ENCODE peak calls at places on chromosomes 5 and 9, in four cellular contexts. V is lower leg skin, P is aorta, L is left colon. O is an unnamed sample.

GRCh38 chr5:82406200-82406773 is 128.1 kb upstream of the RPS23 start:
- DNase-seq in V (no peak), P (no peak), L (no peak), O (no peak)

GRCh38 chr5:1882337-1883119 is at the start of gene IRX4:
- DNase-seq in V (no peak), P (peak), L (no peak), O (no peak)

GRCh38 chr5:56328753-56329560 is 95.8 kb upstream of the ANKRD55 start:
- DNase-seq in V (no peak), P (no peak), L (no peak), O (no peak)

GRCh38 chr5:135894271-135894670 is 1.4 kb downstream of the IL9 start:
- DNase-seq in V (no peak), P (no peak), L (no peak), O (no peak)

GRCh38 chr5:158174918-158175663 is 316.1 kb upstream of the CLINT1 start:
- DNase-seq in V (peak), P (peak), L (peak), O (no peak)

GRCh38 chr9:90037136-90037797 is 432.5 kb downstream of the GADD45G start:
- DNase-seq in V (no peak), P (no peak), L (no peak), O (no peak)

GRCh38 chr9:94534901-94535300 is 20.0 kb upstream of the PCAT7 start:
- DNase-seq in V (no peak), P (no peak), L (no peak), O (no peak)

GRCh38 chr9:116860509-116861120 is 173.5 kb downstream of the TRIM32 start:
- DNase-seq in V (peak), P (peak), L (peak), O (no peak)

GRCh38 chr9:125524522-125524921 is 182.5 kb downstream of the MAPKAP1 start:
- DNase-seq in V (no peak), P (no peak), L (no peak), O (no peak)

GRCh38 chr9:97742545-97742944 is 45.4 kb upstream of the XPA start:
- DNase-seq in V (no peak), P (no peak), L (no peak), O (no peak)

GRCh38 chr5:149872351-149873040 is 72.1 kb downstream of the PDE6A start:
- DNase-seq in V (no peak), P (no peak), L (no peak), O (no peak)

GRCh38 chr5:96220610-96221390 is 212.2 kb downstream of the PCSK1 start:
- DNase-seq in V (no peak), P (no peak), L (no peak), O (no peak)

GRCh38 chr9:16197578-16198370 is 644.9 kb downstream of the CCDC171 start:
- DNase-seq in V (no peak), P (no peak), L (no peak), O (peak)

GRCh38 chr9:32866292-32866691 is 83.0 kb downstream of the TMEM215 start:
- DNase-seq in V (no peak), P (no peak), L (no peak), O (no peak)

GRCh38 chr5:148904440-148904839 is 78.0 kb downstream of the ADRB2 start:
- DNase-seq in V (no peak), P (peak), L (peak), O (no peak)

GRCh38 chr9:124209279-124209678 is 48.5 kb upstream of the NEK6 start:
- DNase-seq in V (no peak), P (no peak), L (no peak), O (no peak)

GRCh38 chr5:8908055-8908683 is 637.7 kb downstream of the SEMA5A start:
- DNase-seq in V (no peak), P (no peak), L (no peak), O (no peak)

GRCh38 chr5:483011-483410 is 40.0 kb downstream of the EXOC3 start:
- DNase-seq in V (no peak), P (no peak), L (no peak), O (no peak)

GRCh38 chr9:130895038-130895437 is 1.6 kb downstream of the QRFP start:
- DNase-seq in V (no peak), P (no peak), L (no peak), O (no peak)

GRCh38 chr9:94937214-94937903 is 210.9 kb downstream of the AOPEP start:
- DNase-seq in V (no peak), P (no peak), L (no peak), O (no peak)

GRCh38 chr9:38432922-38433510 is 8.8 kb upstream of the IGFBPL1 start:
- DNase-seq in V (no peak), P (no peak), L (no peak), O (no peak)

GRCh38 chr9:8600914-8601680 is 801.5 kb upstream of the DMAC1 start:
- DNase-seq in V (no peak), P (no peak), L (no peak), O (no peak)

GRCh38 chr5:88502179-88503064 is 233.8 kb upstream of the TMEM161B start:
- DNase-seq in V (no peak), P (no peak), L (no peak), O (no peak)

GRCh38 chr9:18216376-18216775 is 257.6 kb upstream of the ADAMTSL1 start:
- DNase-seq in V (no peak), P (no peak), L (no peak), O (no peak)

GRCh38 chr5:147971472-147971871 is 65.1 kb upstream of the C5orf46 start:
- DNase-seq in V (no peak), P (no peak), L (no peak), O (no peak)

GRCh38 chr5:52010430-52010829 is 627.2 kb downstream of the ISL1 start:
- DNase-seq in V (no peak), P (no peak), L (no peak), O (no peak)

GRCh38 chr5:107502711-107503110 is 168.0 kb downstream of the EFNA5 start:
- DNase-seq in V (no peak), P (no peak), L (no peak), O (no peak)

GRCh38 chr9:88173378-88173999 is 35.2 kb upstream of the SPATA31C2 start:
- DNase-seq in V (peak), P (no peak), L (no peak), O (no peak)

GRCh38 chr5:181205402-181205734 is 372 bp upstream of the TRIM7 start:
- DNase-seq in V (no peak), P (peak), L (no peak), O (no peak)

GRCh38 chr9:134283692-134284265 is 42.5 kb upstream of the RXRA start:
- DNase-seq in V (no peak), P (no peak), L (no peak), O (no peak)